ENCODE peak calls at places on chromosome 2, in ten cellular contexts. X is DND-41, L is BE2C, J is brain microvascular endothelial cell, A is AG04450, G is A549, N is endothelial cell of umbilical vein, H is IMR-90, K is adrenal gland, R is stomach. B is an unnamed sample.

GRCh38 chr2:135863231-135863630 is 13.0 kb downstream of the MCM6 start:
- DNase-seq in L (no peak), R (no peak), H (no peak), N (no peak), G (no peak), X (no peak), J (no peak), A (no peak), K (no peak), B (no peak)

GRCh38 chr2:239313251-239313650 is 87.6 kb downstream of the HDAC4 start:
- DNase-seq in N (no peak), K (peak), L (no peak), R (peak), A (no peak), G (no peak), H (no peak), X (peak), J (no peak), B (no peak)

GRCh38 chr2:65647249-65647842 is 214.9 kb upstream of the SPRED2 start:
- DNase-seq in K (no peak), L (no peak), H (no peak), R (no peak), J (no peak), X (no peak), G (no peak), A (no peak), N (no peak), B (no peak)

GRCh38 chr2:129812071-129812470 is 167.4 kb upstream of the RAB6C start:
- DNase-seq in A (no peak), K (peak), X (peak), G (no peak), N (no peak), L (no peak), J (no peak), R (peak), H (no peak), B (no peak)

GRCh38 chr2:69082430-69082997 is 69.5 kb downstream of the ANTXR1 start:
- DNase-seq in A (peak), H (peak), R (peak), K (peak), L (peak), N (peak), X (no peak), G (peak), J (peak), B (peak)

GRCh38 chr2:208320686-208321085 is 54.6 kb downstream of the PIKFYVE start:
- DNase-seq in L (no peak), J (peak), X (no peak), H (no peak), K (no peak), A (no peak), R (no peak), N (no peak), G (no peak), B (peak)

GRCh38 chr2:151975460-151976414 is 123.1 kb downstream of the CACNB4 start:
- DNase-seq in G (no peak), K (no peak), J (no peak), X (no peak), N (no peak), A (no peak), H (no peak), R (no peak), L (no peak), B (no peak)

GRCh38 chr2:227884511-227884947 is 13.1 kb downstream of the DAW1 start:
- DNase-seq in N (peak), G (peak), H (peak), R (peak), K (peak), L (peak), J (peak), X (peak), A (peak), B (peak)

GRCh38 chr2:171287606-171288005 is 126.9 kb upstream of the TLK1 start:
- DNase-seq in J (no peak), L (no peak), X (no peak), H (peak), K (no peak), N (no peak), A (no peak), G (no peak), R (no peak), B (peak)

GRCh38 chr2:157839162-157839801 is 36.8 kb downstream of the ACVR1 start:
- DNase-seq in N (peak), G (no peak), J (peak), R (no peak), K (no peak), A (no peak), H (peak), X (no peak), L (peak), B (peak)

GRCh38 chr2:177983183-177983788 is 89.3 kb downstream of the PDE11A start:
- DNase-seq in H (peak), X (peak), R (peak), J (peak), A (peak), G (peak), K (no peak), N (peak), L (peak), B (peak)

GRCh38 chr2:60530660-60531276 is 22.7 kb downstream of the BCL11A start:
- DNase-seq in A (no peak), J (no peak), H (no peak), N (no peak), R (peak), L (peak), K (peak), G (no peak), X (peak), B (no peak)

GRCh38 chr2:205358351-205358815 is 323.9 kb upstream of the NRP2 start:
- DNase-seq in K (no peak), H (peak), A (no peak), R (no peak), G (no peak), N (no peak), X (no peak), J (peak), L (no peak), B (peak)

GRCh38 chr2:198499539-198499938 is 695.1 kb downstream of the PLCL1 start:
- DNase-seq in H (peak), J (no peak), L (no peak), A (peak), G (no peak), N (no peak), X (no peak), K (no peak), R (no peak), B (peak)

GRCh38 chr2:145043399-145043834 is 523.5 kb upstream of the ZEB2 start:
- DNase-seq in K (no peak), J (no peak), R (no peak), H (no peak), N (no peak), X (no peak), A (no peak), L (peak), G (peak), B (no peak)

GRCh38 chr2:3536682-3537632 is 17.6 kb upstream of the ADI1 start:
- DNase-seq in J (peak), K (peak), R (no peak), A (no peak), G (peak), L (peak), N (peak), H (peak), X (no peak), B (peak)

DNA sequence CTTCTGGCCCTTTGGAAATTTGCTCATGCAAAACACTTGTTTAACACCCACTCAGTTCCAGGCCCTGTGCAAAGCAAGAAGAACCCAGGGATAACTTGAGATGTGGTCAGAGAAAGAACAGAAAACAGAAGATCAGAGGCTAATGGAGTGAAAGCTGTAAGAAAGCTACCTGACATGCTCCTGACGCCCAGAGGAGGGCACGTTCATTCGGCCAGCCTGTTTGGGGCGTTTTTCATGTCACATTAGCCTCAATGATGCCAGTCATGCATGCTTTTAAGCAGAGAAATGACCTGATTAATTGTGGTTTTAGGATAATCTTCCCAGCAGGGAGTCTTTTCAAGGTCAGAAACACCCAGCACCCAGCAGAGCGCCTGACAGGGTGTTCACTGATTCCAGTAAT is 319.9 kb downstream of the LRATD1 start:
- DNase-seq in X (no peak), G (no peak), K (no peak), N (no peak), L (no peak), J (no peak), H (no peak), R (no peak), A (no peak), B (no peak)
- TF ChIP-seq CTCF in X (no peak), G (no peak), K (no peak), N (no peak), L (no peak), J (no peak), H (no peak), R (no peak), A (no peak), B (no peak)

GRCh38 chr2:74833418-74834233 is at the start of gene HK2:
- DNase-seq in R (peak), L (peak), J (peak), H (peak), N (peak), G (peak), K (peak), A (no peak), X (peak), B (peak)

GRCh38 chr2:74841663-74842062 is 7.7 kb downstream of the HK2 start:
- DNase-seq in A (no peak), H (no peak), R (no peak), L (no peak), J (no peak), G (no peak), X (no peak), K (no peak), N (no peak), B (no peak)

GRCh38 chr2:74834806-74835755 is 1.2 kb downstream of the HK2 start:
- DNase-seq in K (no peak), H (peak), R (peak), J (no peak), N (peak), A (no peak), X (peak), L (peak), G (no peak), B (peak)

GRCh38 chr2:74835831-74836674 is 2.1 kb downstream of the HK2 start:
- DNase-seq in J (no peak), H (peak), R (no peak), K (no peak), N (peak), L (no peak), X (peak), G (peak), A (no peak), B (peak)

GRCh38 chr2:74836675-74837401 is 2.9 kb downstream of the HK2 start:
- DNase-seq in J (no peak), X (no peak), R (no peak), N (no peak), G (no peak), A (no peak), L (no peak), K (no peak), H (no peak), B (no peak)
- H3K4me3 ChIP-seq in J (no peak), X (no peak), R (peak), N (no peak), G (no peak), A (peak), L (peak), K (no peak), H (peak), B (peak)

GRCh38 chr2:219497495-219498279 is 1.0 kb upstream of the GMPPA start:
- DNase-seq in N (peak), R (peak), J (peak), G (peak), K (peak), A (peak), L (peak), H (peak), X (peak), B (peak)

GRCh38 chr2:219496781-219497494 is 1.8 kb upstream of the GMPPA start:
- DNase-seq in R (peak), X (no peak), K (no peak), G (no peak), L (no peak), A (no peak), H (no peak), N (no peak), J (no peak), B (no peak)

GRCh38 chr2:219499058-219499307 is 292 bp downstream of the GMPPA start:
- DNase-seq in G (no peak), N (no peak), J (no peak), L (no peak), K (no peak), H (no peak), A (no peak), R (no peak), X (no peak), B (no peak)

GRCh38 chr2:219499555-219499954 is 864 bp downstream of the GMPPA start:
- DNase-seq in N (no peak), K (no peak), J (no peak), L (no peak), R (no peak), A (no peak), G (no peak), X (no peak), H (no peak), B (no peak)

DNA sequence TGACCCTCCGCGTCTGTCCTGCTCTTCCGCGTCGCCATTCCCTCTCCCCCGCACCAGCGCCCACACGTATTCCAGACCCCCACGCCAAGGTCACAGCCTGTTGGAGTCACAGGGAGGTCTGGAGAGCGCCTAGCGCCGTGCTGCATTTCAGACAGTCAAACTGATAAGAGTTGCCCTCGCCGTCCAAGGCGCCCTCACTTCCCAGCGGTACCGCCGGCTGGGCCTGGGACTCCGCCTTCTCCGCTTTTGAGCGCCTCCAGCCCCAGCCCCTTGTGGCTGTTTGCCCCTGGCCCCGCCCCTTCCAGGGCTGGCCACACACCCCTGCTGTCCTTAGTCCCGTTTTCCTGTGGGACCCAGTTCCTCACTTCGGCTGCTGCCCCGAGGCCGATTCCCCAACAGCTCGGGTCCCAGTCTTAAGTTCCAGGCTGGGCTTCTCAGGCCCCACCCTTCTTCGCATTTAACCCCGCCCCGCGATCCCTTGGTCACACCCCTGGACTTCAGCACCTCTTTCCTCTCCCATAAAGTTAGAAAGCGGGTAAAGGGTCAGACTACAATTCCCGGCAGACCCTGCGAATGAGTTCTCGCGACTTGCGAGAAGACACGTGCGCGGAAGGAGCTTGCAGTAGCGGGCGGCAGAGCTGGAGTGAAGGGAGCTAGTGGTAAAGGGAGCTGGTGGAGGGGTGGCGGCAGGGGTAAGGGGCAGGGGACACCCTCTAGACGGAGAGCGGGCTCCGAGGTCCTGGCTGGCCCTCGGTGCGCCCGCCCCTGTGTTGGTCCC is at the start of gene GMPPA:
- DNase-seq in L (peak), R (peak), J (peak), X (peak), H (peak), A (peak), N (peak), K (peak), G (peak), B (peak)
- TF ChIP-seq CTCF in L (no peak), R (no peak), J (peak), X (peak), H (no peak), A (peak), N (peak), K (no peak), G (no peak), B (no peak)

DNA sequence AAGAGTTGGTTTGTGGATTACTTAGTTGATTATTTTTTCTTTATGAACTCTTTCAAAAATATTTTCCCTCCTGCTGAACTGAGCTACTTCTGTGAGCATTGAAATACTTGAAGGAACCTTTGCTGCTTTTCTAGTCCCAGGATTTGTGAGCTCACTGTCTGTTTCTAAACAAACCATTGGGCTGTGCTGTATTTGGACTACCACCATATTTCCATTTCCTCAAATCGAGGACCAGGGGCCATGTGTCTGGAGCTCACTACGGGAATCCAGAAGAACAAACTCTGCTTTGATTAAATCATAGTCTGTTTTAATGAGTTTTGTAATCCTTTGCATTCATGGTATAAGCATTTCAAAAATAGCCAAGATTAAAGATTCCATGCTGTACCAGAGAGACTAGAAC is 1.3 kb downstream of the MRPL33 start:
- DNase-seq in H (peak), L (no peak), A (no peak), X (no peak), N (peak), R (no peak), G (no peak), K (peak), J (no peak), B (peak)
- H3K4me3 ChIP-seq in H (peak), L (peak), A (peak), X (peak), N (peak), R (peak), G (peak), K (no peak), J (peak), B (peak)

GRCh38 chr2:46298522-46299351 is 1.5 kb downstream of the EPAS1 start:
- DNase-seq in R (peak), H (peak), K (peak), N (peak), A (no peak), L (peak), J (no peak), G (peak), X (no peak), B (peak)
- TF ChIP-seq CTCF in R (no peak), H (peak), K (no peak), N (peak), A (peak), L (no peak), J (peak), G (peak), X (no peak), B (peak)

GRCh38 chr2:127811922-127812321 is 951 bp upstream of the WDR33 start:
- DNase-seq in K (no peak), L (no peak), J (no peak), H (no peak), N (no peak), X (no peak), A (no peak), R (no peak), G (no peak), B (no peak)
- H3K4me3 ChIP-seq in K (no peak), L (peak), J (no peak), H (no peak), N (peak), X (no peak), A (no peak), R (peak), G (peak), B (no peak)

GRCh38 chr2:209977386-209978239 is 24.8 kb upstream of the RPE start:
- DNase-seq in X (no peak), J (no peak), N (peak), L (no peak), A (peak), K (no peak), H (peak), R (no peak), G (peak), B (peak)
- TF ChIP-seq CTCF in X (peak), J (peak), N (no peak), L (peak), A (peak), K (peak), H (peak), R (no peak), G (peak), B (peak)

B was measured in cardiac fibroblast.